ENCODE peak calls at places on chromosomes 4 and X, in seven cellular contexts. P, G, F, R, C, M and T are unnamed samples.

GRCh38 chr4:161554372-161554990 is 609.3 kb downstream of the FSTL5 start:
- DNase-seq in P (no peak), G (peak; percentile 12), F (no peak), R (peak; percentile 70), C (no peak), M (no peak), T (no peak)

GRCh38 chr4:183098723-183099536 is at the start of gene WWC2:
- DNase-seq in P (no peak), G (peak; percentile 98), F (peak; percentile 78), R (peak; percentile 92), C (peak; percentile 92), M (peak; percentile 93), T (peak; percentile 35)

GRCh38 chrX:16671005-16671404 is 21.0 kb downstream of the S100G start:
- DNase-seq in P (peak; percentile 79), G (peak; percentile 59), F (no peak), R (peak; percentile 72), C (no peak), M (no peak), T (no peak)

GRCh38 chrX:129723511-129723910 is 15.3 kb upstream of the XPNPEP2 start:
- DNase-seq in P (no peak), G (no peak), F (no peak), R (no peak), C (no peak), M (no peak), T (no peak)

GRCh38 chr4:17323619-17324400 is 188.1 kb downstream of the QDPR start:
- DNase-seq in P (no peak), G (peak; percentile 58), F (no peak), R (peak; percentile 60), C (no peak), M (no peak), T (no peak)

GRCh38 chrX:13666836-13667235 is 13.9 kb downstream of the TCEANC start:
- DNase-seq in P (peak; percentile 82), G (no peak), F (no peak), R (no peak), C (no peak), M (no peak), T (no peak)

GRCh38 chr4:165929662-165930061 is 56.6 kb downstream of the TLL1 start:
- DNase-seq in P (no peak), G (no peak), F (no peak), R (no peak), C (no peak), M (no peak), T (no peak)

GRCh38 chr4:57442834-57443291 is 332.7 kb upstream of the IGFBP7 start:
- DNase-seq in P (peak; percentile 71), G (peak; percentile 52), F (peak; percentile 24), R (peak; percentile 13), C (peak; percentile 39), M (peak; percentile 56), T (no peak)

GRCh38 chr4:101230806-101231426 is 116.4 kb downstream of the PPP3CA start:
- DNase-seq in P (no peak), G (peak; percentile 65), F (no peak), R (peak; percentile 5), C (no peak), M (no peak), T (no peak)

DNA sequence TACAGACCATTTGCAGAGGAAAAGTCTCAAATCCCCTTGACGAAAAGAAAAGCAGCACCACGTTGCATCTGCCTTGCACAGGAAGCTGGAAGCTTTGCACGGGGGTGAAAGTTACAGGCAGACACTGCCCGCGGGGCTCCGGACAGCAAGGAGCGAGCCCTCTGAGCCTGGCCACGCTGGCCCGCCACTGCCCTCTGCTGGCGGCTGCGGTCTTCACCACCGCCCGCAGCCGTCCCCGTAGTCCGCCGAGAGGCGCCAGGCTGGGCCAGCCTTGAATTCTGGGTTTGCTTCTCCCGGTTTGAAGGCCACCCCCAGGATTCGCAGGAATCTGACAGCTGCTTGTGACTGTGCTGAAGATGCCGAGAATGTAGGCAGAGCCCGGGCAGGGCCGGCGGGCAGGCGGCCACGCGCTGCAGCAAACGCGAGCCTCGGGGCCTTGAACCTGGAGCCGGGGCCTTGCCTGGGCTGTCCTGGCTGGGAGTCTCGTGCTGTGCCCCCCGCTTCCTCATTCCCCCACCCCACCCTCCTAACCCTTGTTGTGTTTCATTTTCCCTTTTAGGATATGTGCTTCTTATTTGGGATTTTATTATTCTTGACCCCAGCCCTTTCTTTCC is 49.2 kb downstream of the ENPP6 start:
- DNase-seq in P (peak; percentile 74), G (peak; percentile 77), F (peak; percentile 54), R (peak; percentile 47), C (peak; percentile 77), M (peak; percentile 64), T (no peak)
- H3K9ac ChIP-seq in P (no peak overlapping the region), G (no peak overlapping the region), F (no peak overlapping the region), R (no peak overlapping the region), C (no peak overlapping the region), M (no peak overlapping the region), T (no peak overlapping the region)

GRCh38 chr4:52628543-52628942 is 30.6 kb downstream of the USP46 start:
- DNase-seq in P (no peak), G (no peak), F (no peak), R (no peak), C (no peak), M (no peak), T (no peak)
- H3K9ac ChIP-seq in P (no peak overlapping the region), G (no peak overlapping the region), F (no peak overlapping the region), R (no peak overlapping the region), C (no peak overlapping the region), M (no peak overlapping the region), T (no peak overlapping the region)

GRCh38 chr4:140096483-140096861 is 57.5 kb downstream of the MAML3 start:
- DNase-seq in P (peak; percentile 65), G (no peak), F (no peak), R (no peak), C (no peak), M (no peak), T (no peak)

GRCh38 chr4:140096921-140097320 is 57.1 kb downstream of the MAML3 start:
- DNase-seq in P (peak; percentile 93), G (no peak), F (no peak), R (peak; percentile 44), C (no peak), M (no peak), T (no peak)

GRCh38 chr4:140097572-140097971 is 56.4 kb downstream of the MAML3 start:
- DNase-seq in P (peak; percentile 58), G (no peak), F (no peak), R (no peak), C (no peak), M (no peak), T (no peak)

GRCh38 chr4:140099993-140100392 is 54.0 kb downstream of the MAML3 start:
- DNase-seq in P (no peak), G (no peak), F (peak; percentile 53), R (peak; percentile 28), C (no peak), M (no peak), T (no peak)

GRCh38 chr4:140098481-140099132 is 55.4 kb downstream of the MAML3 start:
- DNase-seq in P (peak; percentile 63), G (peak; percentile 76), F (no peak), R (peak; percentile 87), C (no peak), M (no peak), T (no peak)
- H3K9ac ChIP-seq in P (peak overlapping the region; percentile 56), G (peak overlapping the region; percentile 28), F (no peak overlapping the region), R (peak overlapping the region; percentile 34), C (no peak overlapping the region), M (no peak overlapping the region), T (no peak overlapping the region)

DNA sequence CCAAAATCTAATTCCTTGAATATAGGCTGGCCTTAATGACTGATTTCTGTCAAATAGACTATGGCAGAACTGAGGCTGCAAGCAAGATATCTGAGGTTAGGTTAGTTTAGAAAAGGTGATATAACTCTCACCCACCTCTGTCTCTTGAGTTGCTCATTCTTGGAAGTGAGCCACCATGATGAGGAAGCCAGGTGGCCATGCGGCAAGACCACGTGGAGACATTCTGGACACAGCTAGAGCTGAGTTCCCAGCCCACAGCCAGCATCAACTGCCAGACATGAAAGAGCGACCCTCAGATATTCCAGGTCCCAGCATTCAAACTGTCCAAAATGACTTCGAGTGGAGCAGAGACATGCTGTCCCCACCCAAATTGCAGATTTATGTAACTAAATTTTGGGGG is 33.7 kb downstream of the USP53 start:
- DNase-seq in P (no peak), G (no peak), F (no peak), R (no peak), C (no peak), M (no peak), T (no peak)
- H3K9ac ChIP-seq in P (no peak overlapping the region), G (no peak overlapping the region), F (no peak overlapping the region), R (no peak overlapping the region), C (no peak overlapping the region), M (no peak overlapping the region), T (no peak overlapping the region)

DNA sequence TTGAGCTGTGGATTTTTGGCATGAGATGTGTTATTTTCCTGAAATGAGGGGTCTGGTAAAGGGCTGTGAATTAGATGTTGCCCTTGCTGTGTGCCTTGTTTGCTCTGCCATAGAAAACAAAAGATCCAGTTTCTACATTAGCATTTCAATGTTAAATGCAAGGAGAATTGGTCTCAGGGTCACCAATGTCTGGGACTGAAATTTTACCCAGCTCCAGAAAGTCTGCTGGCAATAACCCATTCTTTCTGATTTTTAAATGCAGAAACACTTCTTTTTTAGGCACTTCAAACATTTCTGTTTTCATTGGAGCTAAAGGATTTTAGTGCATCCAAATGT is 13.8 kb upstream of the FREM3 start:
- DNase-seq in P (no peak), G (no peak), F (no peak), R (no peak), C (no peak), M (no peak), T (no peak)
- H3K9ac ChIP-seq in P (no peak overlapping the region), G (no peak overlapping the region), F (no peak overlapping the region), R (no peak overlapping the region), C (no peak overlapping the region), M (no peak overlapping the region), T (no peak overlapping the region)

GRCh38 chrX:149984411-149984810 is 46.1 kb upstream of the EOLA2 start:
- DNase-seq in P (no peak), G (peak; percentile 7), F (no peak), R (no peak), C (no peak), M (no peak), T (no peak)

GRCh38 chrX:149987613-149988012 is 49.3 kb upstream of the EOLA2 start:
- DNase-seq in P (peak; percentile 47), G (no peak), F (no peak), R (no peak), C (no peak), M (no peak), T (no peak)

GRCh38 chrX:149979126-149979644 is 40.9 kb upstream of the EOLA2 start:
- DNase-seq in P (no peak), G (no peak), F (no peak), R (no peak), C (no peak), M (no peak), T (no peak)

GRCh38 chrX:149982310-149982709 is 44.0 kb upstream of the EOLA2 start:
- DNase-seq in P (no peak), G (no peak), F (no peak), R (no peak), C (no peak), M (no peak), T (no peak)
- H3K9ac ChIP-seq in P (no peak overlapping the region), G (no peak overlapping the region), F (no peak overlapping the region), R (no peak overlapping the region), C (no peak overlapping the region), M (no peak overlapping the region), T (no peak overlapping the region)